ENCODE peak calls at places on chromosomes 12 and 14, in six cellular contexts. H, F, Z, U, P and E are unnamed samples.

GRCh38 chr14:55926007-55926406 is 192.2 kb upstream of the PELI2 start:
- DNase-seq in H (no peak), F (no peak), Z (no peak), U (no peak), P (no peak), E (no peak)

GRCh38 chr12:75878382-75878720 is 153.2 kb downstream of the PHLDA1 start:
- DNase-seq in H (no peak), F (peak; percentile 68), Z (peak; percentile 52), U (peak; percentile 86), P (no peak), E (no peak)

GRCh38 chr14:69997849-69998248 is 118.6 kb downstream of the SMOC1 start:
- DNase-seq in H (no peak), F (peak; percentile 83), Z (peak; percentile 41), U (peak; percentile 93), P (no peak), E (no peak)

GRCh38 chr12:118302053-118302452 is 70.7 kb downstream of the TAOK3 start:
- DNase-seq in H (no peak), F (no peak), Z (no peak), U (no peak), P (no peak), E (no peak)

GRCh38 chr14:63563370-63564026 is 20.3 kb upstream of the PPP2R5E start:
- DNase-seq in H (no peak), F (peak; percentile 44), Z (no peak), U (no peak), P (no peak), E (no peak)

GRCh38 chr14:52695481-52696091 is at the start of gene ERO1A:
- DNase-seq in H (peak; percentile 53), F (peak; percentile 86), Z (peak; percentile 78), U (peak; percentile 81), P (peak; percentile 89), E (no peak)

GRCh38 chr12:89695100-89695499 is 13.5 kb downstream of the ATP2B1 start:
- DNase-seq in H (no peak), F (peak; percentile 38), Z (no peak), U (peak; percentile 56), P (no peak), E (no peak)

GRCh38 chr12:111066744-111067437 is 146.5 kb upstream of the MYL2 start:
- DNase-seq in H (no peak), F (no peak), Z (no peak), U (no peak), P (no peak), E (no peak)

GRCh38 chr12:14993537-14994266 is 20.9 kb downstream of the PDE6H start:
- DNase-seq in H (no peak), F (no peak), Z (no peak), U (peak; percentile 19), P (no peak), E (no peak)

GRCh38 chr12:58176296-58176869 is 235.0 kb downstream of the ATP23 start:
- DNase-seq in H (no peak), F (peak; percentile 14), Z (no peak), U (peak; percentile 12), P (peak; percentile 43), E (no peak)

DNA sequence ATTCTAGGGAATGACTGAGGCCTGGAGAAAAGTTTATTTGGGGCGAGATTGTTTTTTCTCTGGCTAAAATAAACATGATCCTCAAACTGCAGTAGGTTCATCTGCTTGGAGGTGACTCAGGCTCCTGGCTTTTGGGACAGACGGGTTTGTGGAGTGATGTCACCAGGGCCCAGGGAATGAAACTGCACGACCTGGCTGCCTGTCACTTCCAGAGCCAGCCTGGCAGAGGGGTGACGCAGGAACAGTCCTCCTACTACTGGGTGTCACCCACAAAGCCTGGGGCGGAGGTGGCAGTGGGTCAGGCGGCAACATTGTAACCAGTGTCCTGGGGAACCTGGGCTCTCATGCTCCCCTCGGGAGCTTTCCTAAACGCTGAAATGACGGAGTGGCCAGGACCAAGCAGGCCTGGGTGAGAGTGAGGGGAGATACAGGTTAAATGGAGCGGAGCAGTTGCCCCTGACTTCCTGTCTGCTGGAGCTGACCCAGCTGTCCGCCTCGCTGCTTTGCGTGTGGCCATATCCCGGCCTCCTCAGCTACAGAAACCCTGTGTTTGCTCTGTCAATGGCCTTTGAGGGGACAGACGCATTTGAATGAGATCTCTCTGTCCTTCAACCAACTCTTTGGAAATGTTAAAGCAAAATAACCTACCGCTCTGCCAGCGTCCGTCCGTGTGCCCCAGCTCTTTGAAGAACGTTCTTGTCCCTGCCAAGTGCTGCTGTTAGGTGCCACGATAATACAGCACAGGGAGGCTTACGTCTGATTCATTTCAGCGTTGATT is 6.5 kb downstream of the HIP1R start:
- DNase-seq in H (no peak), F (no peak), Z (no peak), U (peak; percentile 54), P (no peak), E (peak; percentile 54)
- H3K27ac ChIP-seq in H (peak overlapping the region; percentile 70), F (no peak overlapping the region), Z (no peak overlapping the region), U (no peak overlapping the region), P (no peak overlapping the region), E (peak overlapping the region; percentile 98)

DNA sequence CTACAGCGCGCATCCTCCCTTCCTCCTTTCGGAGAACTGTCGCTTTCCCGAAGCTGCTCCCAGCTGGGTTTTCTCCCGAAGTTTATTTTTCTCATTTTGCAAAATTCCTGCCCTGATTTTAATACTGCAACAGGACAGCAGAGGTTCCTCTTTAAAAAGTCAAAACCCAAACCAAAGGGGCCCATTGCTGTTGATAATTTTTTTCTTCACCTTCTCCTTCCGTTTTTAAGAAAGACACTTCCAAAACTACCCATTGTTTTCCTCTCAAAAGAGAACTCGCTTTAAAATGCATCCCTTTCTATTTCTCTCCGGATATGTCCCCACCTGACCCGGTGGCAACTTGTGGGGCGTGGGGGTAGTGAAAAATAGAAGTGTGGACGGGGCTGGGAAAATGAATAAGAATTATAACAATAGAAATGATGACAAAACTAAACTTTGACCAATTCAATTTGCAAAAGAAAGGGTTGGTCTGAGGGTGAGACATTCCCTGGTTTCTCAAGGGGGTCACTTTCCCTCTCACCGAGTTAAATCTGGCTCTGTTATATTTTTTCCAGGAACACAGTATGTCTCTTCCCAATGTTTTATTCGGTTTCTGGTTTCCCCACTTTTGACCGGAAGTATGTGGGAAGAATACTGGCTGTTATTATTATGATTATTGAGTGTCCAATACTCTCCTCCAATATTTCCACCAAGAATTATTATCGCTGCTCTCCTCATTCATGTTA is 4.0 kb upstream of the TBX5 start:
- DNase-seq in H (no peak), F (no peak), Z (no peak), U (peak; percentile 70), P (no peak), E (no peak)
- H3K27ac ChIP-seq in H (no peak overlapping the region), F (no peak overlapping the region), Z (no peak overlapping the region), U (peak overlapping the region; percentile 92), P (no peak overlapping the region), E (no peak overlapping the region)

GRCh38 chr14:104147346-104148125 is 9.1 kb downstream of the KIF26A start:
- DNase-seq in H (no peak), F (no peak), Z (peak; percentile 13), U (no peak), P (no peak), E (no peak)

GRCh38 chr14:104150201-104151027 is 12.0 kb downstream of the KIF26A start:
- DNase-seq in H (no peak), F (no peak), Z (peak; percentile 51), U (peak; percentile 27), P (no peak), E (no peak)

GRCh38 chr14:104148433-104149277 is 10.3 kb downstream of the KIF26A start:
- DNase-seq in H (no peak), F (peak; percentile 21), Z (no peak), U (no peak), P (no peak), E (no peak)

GRCh38 chr14:104149617-104150141 is 11.3 kb downstream of the KIF26A start:
- DNase-seq in H (no peak), F (peak; percentile 64), Z (no peak), U (no peak), P (no peak), E (no peak)

GRCh38 chr14:104149278-104149595 is 10.8 kb downstream of the KIF26A start:
- DNase-seq in H (no peak), F (no peak), Z (no peak), U (no peak), P (no peak), E (no peak)
- H3K27ac ChIP-seq in H (no peak overlapping the region), F (no peak overlapping the region), Z (no peak overlapping the region), U (no peak overlapping the region), P (no peak overlapping the region), E (no peak overlapping the region)

DNA sequence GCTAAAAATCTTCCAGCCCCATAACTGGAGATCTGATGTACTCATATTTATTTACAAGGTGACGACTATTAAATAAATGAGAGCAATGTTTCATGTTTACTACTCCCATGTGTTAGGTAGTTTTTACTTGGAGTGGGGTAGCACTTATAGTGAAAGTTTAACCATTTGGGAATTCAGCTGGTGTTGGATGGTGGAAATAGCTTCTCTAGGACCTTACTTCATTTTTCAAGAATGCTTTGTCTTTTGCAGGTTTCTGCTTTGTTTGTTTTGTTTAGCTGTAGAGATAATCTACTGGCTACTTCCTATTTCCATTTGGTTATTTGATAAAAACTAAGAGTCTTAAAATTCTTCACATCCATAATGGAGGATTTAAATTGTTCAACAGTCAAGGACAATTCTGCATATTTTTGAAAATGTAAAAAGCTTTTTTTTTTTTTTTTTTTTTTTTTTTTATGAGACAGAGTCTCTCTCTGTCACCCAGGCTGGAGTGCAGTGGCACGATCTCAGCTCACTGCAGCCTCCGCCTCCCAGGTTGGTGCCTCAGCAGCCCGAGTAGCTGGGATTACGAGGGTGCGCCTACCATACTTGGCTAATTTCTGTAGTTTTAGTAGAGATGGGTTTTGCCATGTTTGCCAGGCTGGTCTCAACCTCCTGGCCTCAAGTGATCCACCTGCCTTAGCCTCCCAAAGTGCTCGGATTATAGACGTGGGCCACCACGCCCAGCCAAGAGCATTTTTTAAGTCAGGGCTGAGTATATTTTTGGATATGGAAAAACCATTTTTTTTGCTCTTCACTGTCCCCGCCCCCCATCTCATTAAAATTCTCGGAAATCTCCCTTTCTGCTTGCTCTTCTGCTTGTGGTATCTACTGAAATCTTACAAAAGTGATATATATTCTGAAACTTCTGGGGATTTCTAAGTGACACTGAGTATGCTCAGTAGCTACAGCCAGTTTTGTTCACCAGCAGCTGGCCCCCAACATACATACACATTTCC is 1.4 kb upstream of the ABCD2 start:
- DNase-seq in H (no peak), F (no peak), Z (no peak), U (peak; percentile 5), P (peak; percentile 16), E (no peak)
- H3K27ac ChIP-seq in H (peak overlapping the region; percentile 88), F (no peak overlapping the region), Z (no peak overlapping the region), U (no peak overlapping the region), P (peak overlapping the region; percentile 82), E (no peak overlapping the region)

GRCh38 chr12:5078423-5078822 is 34.7 kb downstream of the KCNA5 start:
- DNase-seq in H (no peak), F (no peak), Z (no peak), U (no peak), P (no peak), E (no peak)
- H3K27ac ChIP-seq in H (no peak overlapping the region), F (no peak overlapping the region), Z (no peak overlapping the region), U (no peak overlapping the region), P (no peak overlapping the region), E (no peak overlapping the region)